ENCODE peak calls at places on chromosomes 7 and 10, in eight cellular contexts. One of them, this sample, is unnamed.

GRCh38 chr7:4797858-4798705 is 22.7 kb downstream of the AP5Z1 start:
- DNase-seq in foreskin fibroblast: peak
- DNase-seq in GM10248: peak
- DNase-seq in HCT116: peak
- DNase-seq in HFF-Myc: no peak
- DNase-seq in T follicular helper cell: peak
- DNase-seq in NCI-H460: peak
- DNase-seq in activated T-cell treated with anti-CD3 and anti-CD28 coated beads for 1 hour: peak
- DNase-seq in this sample: peak

GRCh38 chr10:14565199-14565598 is 209.5 kb downstream of the FAM107B start:
- DNase-seq in foreskin fibroblast: no peak
- DNase-seq in GM10248: no peak
- DNase-seq in HCT116: no peak
- DNase-seq in HFF-Myc: no peak
- DNase-seq in T follicular helper cell: no peak
- DNase-seq in NCI-H460: no peak
- DNase-seq in activated T-cell treated with anti-CD3 and anti-CD28 coated beads for 1 hour: no peak
- DNase-seq in this sample: no peak

GRCh38 chr10:1923998-1924397 is 186.7 kb upstream of the ADARB2 start:
- DNase-seq in foreskin fibroblast: no peak
- DNase-seq in GM10248: no peak
- DNase-seq in HCT116: no peak
- DNase-seq in HFF-Myc: no peak
- DNase-seq in T follicular helper cell: no peak
- DNase-seq in NCI-H460: no peak
- DNase-seq in activated T-cell treated with anti-CD3 and anti-CD28 coated beads for 1 hour: no peak
- DNase-seq in this sample: no peak

GRCh38 chr7:2403718-2404648 is 572 bp downstream of the CHST12 start:
- DNase-seq in foreskin fibroblast: peak
- DNase-seq in GM10248: no peak
- DNase-seq in HCT116: no peak
- DNase-seq in HFF-Myc: no peak
- DNase-seq in T follicular helper cell: no peak
- DNase-seq in NCI-H460: no peak
- DNase-seq in activated T-cell treated with anti-CD3 and anti-CD28 coated beads for 1 hour: peak
- DNase-seq in this sample: no peak

GRCh38 chr7:43630466-43630865 is 47.6 kb downstream of the STK17A start:
- DNase-seq in foreskin fibroblast: no peak
- DNase-seq in GM10248: no peak
- DNase-seq in HCT116: no peak
- DNase-seq in HFF-Myc: no peak
- DNase-seq in T follicular helper cell: no peak
- DNase-seq in NCI-H460: no peak
- DNase-seq in activated T-cell treated with anti-CD3 and anti-CD28 coated beads for 1 hour: no peak
- DNase-seq in this sample: no peak

GRCh38 chr7:134660242-134660785 is 13.7 kb downstream of the BPGM start:
- DNase-seq in foreskin fibroblast: no peak
- DNase-seq in GM10248: no peak
- DNase-seq in HCT116: no peak
- DNase-seq in HFF-Myc: no peak
- DNase-seq in T follicular helper cell: no peak
- DNase-seq in NCI-H460: no peak
- DNase-seq in activated T-cell treated with anti-CD3 and anti-CD28 coated beads for 1 hour: no peak
- DNase-seq in this sample: no peak

GRCh38 chr7:40673285-40673684 is 538.5 kb downstream of the SUGCT start:
- DNase-seq in foreskin fibroblast: peak
- DNase-seq in GM10248: no peak
- DNase-seq in HCT116: no peak
- DNase-seq in HFF-Myc: peak
- DNase-seq in T follicular helper cell: no peak
- DNase-seq in NCI-H460: no peak
- DNase-seq in activated T-cell treated with anti-CD3 and anti-CD28 coated beads for 1 hour: no peak
- DNase-seq in this sample: no peak

GRCh38 chr10:102299873-102300272 is 54.5 kb downstream of the GBF1 start:
- DNase-seq in foreskin fibroblast: peak
- DNase-seq in GM10248: no peak
- DNase-seq in HCT116: no peak
- DNase-seq in HFF-Myc: no peak
- DNase-seq in T follicular helper cell: no peak
- DNase-seq in NCI-H460: no peak
- DNase-seq in activated T-cell treated with anti-CD3 and anti-CD28 coated beads for 1 hour: no peak
- DNase-seq in this sample: no peak

GRCh38 chr7:1124816-1125602 is 35.0 kb downstream of the ZFAND2A start:
- DNase-seq in foreskin fibroblast: no peak
- DNase-seq in GM10248: no peak
- DNase-seq in HCT116: no peak
- DNase-seq in HFF-Myc: no peak
- DNase-seq in T follicular helper cell: no peak
- DNase-seq in NCI-H460: peak
- DNase-seq in activated T-cell treated with anti-CD3 and anti-CD28 coated beads for 1 hour: no peak
- DNase-seq in this sample: no peak

GRCh38 chr7:151588982-151589381 is 69.3 kb upstream of the RHEB start:
- DNase-seq in foreskin fibroblast: no peak
- DNase-seq in GM10248: no peak
- DNase-seq in HCT116: no peak
- DNase-seq in HFF-Myc: no peak
- DNase-seq in T follicular helper cell: no peak
- DNase-seq in NCI-H460: no peak
- DNase-seq in activated T-cell treated with anti-CD3 and anti-CD28 coated beads for 1 hour: no peak
- DNase-seq in this sample: no peak

GRCh38 chr7:86202833-86203232 is 440.9 kb upstream of the GRM3 start:
- DNase-seq in foreskin fibroblast: no peak
- DNase-seq in GM10248: no peak
- DNase-seq in HCT116: no peak
- DNase-seq in HFF-Myc: no peak
- DNase-seq in T follicular helper cell: no peak
- DNase-seq in NCI-H460: no peak
- DNase-seq in activated T-cell treated with anti-CD3 and anti-CD28 coated beads for 1 hour: no peak
- DNase-seq in this sample: no peak

GRCh38 chr10:86334515-86335085 is 32.0 kb downstream of the GRID1 start:
- DNase-seq in foreskin fibroblast: no peak
- DNase-seq in GM10248: no peak
- DNase-seq in HCT116: peak
- DNase-seq in HFF-Myc: no peak
- DNase-seq in T follicular helper cell: no peak
- DNase-seq in NCI-H460: no peak
- DNase-seq in activated T-cell treated with anti-CD3 and anti-CD28 coated beads for 1 hour: no peak
- DNase-seq in this sample: no peak

GRCh38 chr10:19549503-19549902 is 266.7 kb upstream of the PLXDC2 start:
- DNase-seq in foreskin fibroblast: no peak
- DNase-seq in GM10248: no peak
- DNase-seq in HCT116: no peak
- DNase-seq in HFF-Myc: no peak
- DNase-seq in T follicular helper cell: no peak
- DNase-seq in NCI-H460: no peak
- DNase-seq in activated T-cell treated with anti-CD3 and anti-CD28 coated beads for 1 hour: no peak
- DNase-seq in this sample: no peak

GRCh38 chr10:15262036-15262713 is 93.7 kb upstream of the NMT2 start:
- DNase-seq in foreskin fibroblast: peak
- DNase-seq in GM10248: no peak
- DNase-seq in HCT116: no peak
- DNase-seq in HFF-Myc: no peak
- DNase-seq in T follicular helper cell: no peak
- DNase-seq in NCI-H460: peak
- DNase-seq in activated T-cell treated with anti-CD3 and anti-CD28 coated beads for 1 hour: no peak
- DNase-seq in this sample: no peak

GRCh38 chr7:95324396-95324795 is at the start of gene PON1:
- DNase-seq in foreskin fibroblast: no peak
- DNase-seq in GM10248: no peak
- DNase-seq in HCT116: no peak
- DNase-seq in HFF-Myc: no peak
- DNase-seq in T follicular helper cell: peak
- DNase-seq in NCI-H460: no peak
- DNase-seq in activated T-cell treated with anti-CD3 and anti-CD28 coated beads for 1 hour: no peak
- DNase-seq in this sample: no peak

GRCh38 chr10:24039897-24040296 is 169.0 kb upstream of the KIAA1217 start:
- DNase-seq in foreskin fibroblast: no peak
- DNase-seq in GM10248: no peak
- DNase-seq in HCT116: no peak
- DNase-seq in HFF-Myc: no peak
- DNase-seq in T follicular helper cell: no peak
- DNase-seq in NCI-H460: no peak
- DNase-seq in activated T-cell treated with anti-CD3 and anti-CD28 coated beads for 1 hour: no peak
- DNase-seq in this sample: no peak

GRCh38 chr10:47164126-47164799 is 135.7 kb upstream of the GDF10 start:
- DNase-seq in foreskin fibroblast: peak
- DNase-seq in GM10248: no peak
- DNase-seq in HCT116: no peak
- DNase-seq in HFF-Myc: no peak
- DNase-seq in T follicular helper cell: no peak
- DNase-seq in NCI-H460: no peak
- DNase-seq in activated T-cell treated with anti-CD3 and anti-CD28 coated beads for 1 hour: no peak
- DNase-seq in this sample: no peak

GRCh38 chr7:7565746-7566650 is 686 bp upstream of the MIOS start:
- DNase-seq in foreskin fibroblast: no peak
- DNase-seq in GM10248: peak
- DNase-seq in HCT116: peak
- DNase-seq in HFF-Myc: no peak
- DNase-seq in T follicular helper cell: no peak
- DNase-seq in NCI-H460: no peak
- DNase-seq in activated T-cell treated with anti-CD3 and anti-CD28 coated beads for 1 hour: no peak
- DNase-seq in this sample: no peak

GRCh38 chr7:47125529-47125928 is 456.4 kb downstream of the TNS3 start:
- DNase-seq in foreskin fibroblast: no peak
- DNase-seq in GM10248: no peak
- DNase-seq in HCT116: no peak
- DNase-seq in HFF-Myc: no peak
- DNase-seq in T follicular helper cell: no peak
- DNase-seq in NCI-H460: no peak
- DNase-seq in activated T-cell treated with anti-CD3 and anti-CD28 coated beads for 1 hour: no peak
- DNase-seq in this sample: no peak

GRCh38 chr10:117536862-117537435 is 5.6 kb upstream of the EMX2 start:
- DNase-seq in foreskin fibroblast: no peak
- DNase-seq in GM10248: peak
- DNase-seq in HCT116: no peak
- DNase-seq in HFF-Myc: no peak
- DNase-seq in T follicular helper cell: no peak
- DNase-seq in NCI-H460: no peak
- DNase-seq in activated T-cell treated with anti-CD3 and anti-CD28 coated beads for 1 hour: no peak
- DNase-seq in this sample: no peak

GRCh38 chr10:14560274-14560673 is 214.4 kb downstream of the FAM107B start:
- DNase-seq in foreskin fibroblast: peak
- DNase-seq in GM10248: no peak
- DNase-seq in HCT116: peak
- DNase-seq in HFF-Myc: no peak
- DNase-seq in T follicular helper cell: peak
- DNase-seq in NCI-H460: peak
- DNase-seq in activated T-cell treated with anti-CD3 and anti-CD28 coated beads for 1 hour: peak
- DNase-seq in this sample: no peak

GRCh38 chr7:153393666-153394065 is 634.1 kb downstream of the ACTR3B start:
- DNase-seq in foreskin fibroblast: no peak
- DNase-seq in GM10248: no peak
- DNase-seq in HCT116: no peak
- DNase-seq in HFF-Myc: no peak
- DNase-seq in T follicular helper cell: no peak
- DNase-seq in NCI-H460: no peak
- DNase-seq in activated T-cell treated with anti-CD3 and anti-CD28 coated beads for 1 hour: no peak
- DNase-seq in this sample: no peak

GRCh38 chr7:14389052-14389988 is 399.9 kb upstream of the ETV1 start:
- DNase-seq in foreskin fibroblast: no peak
- DNase-seq in GM10248: no peak
- DNase-seq in HCT116: no peak
- DNase-seq in HFF-Myc: no peak
- DNase-seq in T follicular helper cell: no peak
- DNase-seq in NCI-H460: no peak
- DNase-seq in activated T-cell treated with anti-CD3 and anti-CD28 coated beads for 1 hour: no peak
- DNase-seq in this sample: no peak

GRCh38 chr10:60974463-60975149 is 30.6 kb upstream of the RHOBTB1 start:
- DNase-seq in foreskin fibroblast: no peak
- DNase-seq in GM10248: no peak
- DNase-seq in HCT116: no peak
- DNase-seq in HFF-Myc: no peak
- DNase-seq in T follicular helper cell: no peak
- DNase-seq in NCI-H460: no peak
- DNase-seq in activated T-cell treated with anti-CD3 and anti-CD28 coated beads for 1 hour: no peak
- DNase-seq in this sample: no peak

GRCh38 chr7:15280078-15280734 is 281.6 kb downstream of the AGMO start:
- DNase-seq in foreskin fibroblast: no peak
- DNase-seq in GM10248: no peak
- DNase-seq in HCT116: no peak
- DNase-seq in HFF-Myc: no peak
- DNase-seq in T follicular helper cell: no peak
- DNase-seq in NCI-H460: no peak
- DNase-seq in activated T-cell treated with anti-CD3 and anti-CD28 coated beads for 1 hour: no peak
- DNase-seq in this sample: no peak

GRCh38 chr10:47028466-47028865 is 117.2 kb downstream of the PTPN20 start:
- DNase-seq in foreskin fibroblast: no peak
- DNase-seq in GM10248: no peak
- DNase-seq in HCT116: no peak
- DNase-seq in HFF-Myc: no peak
- DNase-seq in T follicular helper cell: no peak
- DNase-seq in NCI-H460: no peak
- DNase-seq in activated T-cell treated with anti-CD3 and anti-CD28 coated beads for 1 hour: no peak
- DNase-seq in this sample: no peak

This sample was measured in activated T-helper 1 cell treated with Interleukin-2 at 50 U/mL for 16 hours.